ENCODE peak calls at places on chromosomes 4 and X, in five cellular contexts. J, R, E, T and A are unnamed samples.

GRCh38 chr4:5365071-5366008 is 314.1 kb downstream of the STK32B start:
- DNase-seq in J (peak), R (no peak), E (no peak), T (peak), A (peak)

GRCh38 chrX:15781964-15782711 is 8.1 kb upstream of the ZRSR2 start:
- DNase-seq in J (no peak), R (no peak), E (peak), T (no peak), A (peak)

GRCh38 chr4:186604124-186604627 is 48.8 kb upstream of the MTNR1A start:
- DNase-seq in J (no peak), R (no peak), E (no peak), T (no peak), A (no peak)

GRCh38 chrX:14753436-14753835 is 119.4 kb downstream of the FANCB start:
- DNase-seq in J (no peak), R (no peak), E (no peak), T (no peak), A (no peak)

GRCh38 chr4:108171541-108172230 is 3.0 kb upstream of the LEF1 start:
- DNase-seq in J (no peak), R (no peak), E (peak), T (peak), A (no peak)

GRCh38 chr4:152098365-152099060 is 337.7 kb upstream of the GATB start:
- DNase-seq in J (no peak), R (no peak), E (no peak), T (no peak), A (no peak)

GRCh38 chr4:2290974-2291704 is 29.2 kb upstream of the MXD4 start:
- DNase-seq in J (no peak), R (no peak), E (peak), T (no peak), A (no peak)

GRCh38 chr4:48602763-48603162 is 112.7 kb downstream of the ZAR1 start:
- DNase-seq in J (peak), R (no peak), E (no peak), T (no peak), A (no peak)

GRCh38 chr4:71498002-71498401 is 159.2 kb downstream of the SLC4A4 start:
- DNase-seq in J (peak), R (no peak), E (no peak), T (no peak), A (no peak)

GRCh38 chr4:145679991-145680455 is at the start of gene C4orf51:
- DNase-seq in J (peak), R (no peak), E (no peak), T (no peak), A (no peak)

GRCh38 chrX:131854586-131854985 is 168.5 kb upstream of the STK26 start:
- DNase-seq in J (no peak), R (no peak), E (no peak), T (no peak), A (no peak)

GRCh38 chrX:100928660-100929613 is at the start of gene XKRX:
- DNase-seq in J (peak), R (peak), E (peak), T (peak), A (peak)